ENCODE peak calls at places on chromosomes 7 and 10, in six cellular contexts. J is colonic mucosa, E is iris pigment epithelial cell, M is fibroblast of lung, W is neural crest cell, A is A172. B is an unnamed sample.

GRCh38 chr7:112132123-112132694 is 74.0 kb downstream of the DOCK4 start:
- DNase-seq in J (no peak), E (no peak), M (peak; percentile 14), W (no peak), A (no peak), B (no peak)

GRCh38 chr10:103188853-103189252 is 4.2 kb downstream of the NT5C2 start:
- DNase-seq in J (no peak), E (peak; percentile 47), M (peak; percentile 55), W (no peak), A (no peak), B (no peak)

GRCh38 chr7:50653116-50653854 is 88.1 kb upstream of the DDC start:
- DNase-seq in J (no peak), E (peak; percentile 95), M (no peak), W (no peak), A (peak; percentile 32), B (no peak)

GRCh38 chr7:137354361-137354760 is 10.8 kb upstream of the PTN start:
- DNase-seq in J (no peak), E (peak; percentile 48), M (peak; percentile 72), W (no peak), A (no peak), B (no peak)

GRCh38 chr7:34320926-34321609 is 336.9 kb upstream of the NPSR1 start:
- DNase-seq in J (peak; percentile 67), E (peak; percentile 65), M (peak; percentile 68), W (peak; percentile 59), A (peak; percentile 84), B (peak; percentile 74)

GRCh38 chr10:131725736-131726459 is 174.9 kb upstream of the PPP2R2D start:
- DNase-seq in J (peak; percentile 11), E (no peak), M (no peak), W (no peak), A (no peak), B (no peak)

GRCh38 chr7:28358423-28358868 is 53.9 kb upstream of the CREB5 start:
- DNase-seq in J (no peak), E (peak; percentile 91), M (peak; percentile 99), W (no peak), A (peak; percentile 96), B (peak; percentile 97)

GRCh38 chr10:133187091-133187905 is 27.3 kb downstream of the KNDC1 start:
- DNase-seq in J (no peak), E (no peak), M (no peak), W (no peak), A (no peak), B (no peak)

GRCh38 chr7:108268200-108268820 is 138.1 kb upstream of the LAMB4 start:
- DNase-seq in J (no peak), E (peak; percentile 11), M (peak; percentile 65), W (no peak), A (no peak), B (peak; percentile 67)

GRCh38 chr10:22340362-22341189 is 4.7 kb upstream of the SPAG6 start:
- DNase-seq in J (peak; percentile 66), E (peak; percentile 75), M (peak; percentile 67), W (peak; percentile 57), A (peak; percentile 75), B (peak; percentile 72)

GRCh38 chr7:85041599-85042216 is 145.1 kb downstream of the SEMA3D start:
- DNase-seq in J (peak; percentile 67), E (peak; percentile 66), M (peak; percentile 65), W (peak; percentile 65), A (peak; percentile 77), B (peak; percentile 75)

GRCh38 chr10:133359554-133359971 is 1.7 kb upstream of the FUOM start:
- DNase-seq in J (peak; percentile 77), E (no peak), M (no peak), W (no peak), A (no peak), B (no peak)

GRCh38 chr10:121830101-121830500 is 97.7 kb downstream of the ATE1 start:
- DNase-seq in J (no peak), E (no peak), M (no peak), W (no peak), A (no peak), B (no peak)

GRCh38 chr10:70603439-70603778 is 868 bp upstream of the PRF1 start:
- DNase-seq in J (no peak), E (no peak), M (no peak), W (no peak), A (no peak), B (no peak)

GRCh38 chr7:12684733-12685132 is 2.7 kb upstream of the ARL4A start:
- DNase-seq in J (no peak), E (no peak), M (no peak), W (no peak), A (no peak), B (no peak)

GRCh38 chr7:141837683-141838082 is 3.6 kb downstream of the PRSS37 start:
- DNase-seq in J (no peak), E (no peak), M (no peak), W (no peak), A (no peak), B (no peak)

GRCh38 chr7:103990991-103991390 is 1.5 kb upstream of the RELN start:
- DNase-seq in J (no peak), E (no peak), M (no peak), W (no peak), A (no peak), B (no peak)